ENCODE peak calls at places on chromosome 2, in five cellular contexts. R is PC-3, J is A673, Q is neural progenitor cell, N is fibroblast of lung. W is an unnamed sample. For H3K36me3, the result is how much of the 10 kb centered on the place peaks cover.

GRCh38 chr2:164934790-164935466 is 20.4 kb downstream of the SLC38A11 start:
- DNase-seq in J (no peak), N (no peak), Q (no peak), R (no peak), W (no peak)

GRCh38 chr2:98453531-98453930 is 8.9 kb downstream of the INPP4A start:
- DNase-seq in N (no peak), R (no peak), Q (no peak), J (no peak), W (no peak)

GRCh38 chr2:226953826-226954225 is 118.0 kb downstream of the RHBDD1 start:
- DNase-seq in N (no peak), Q (no peak), J (no peak), R (no peak), W (no peak)

GRCh38 chr2:11179196-11179595 is 23.9 kb downstream of the SLC66A3 start:
- DNase-seq in R (no peak), N (no peak), Q (no peak), J (no peak), W (no peak)

GRCh38 chr2:30346475-30347169 is 100.4 kb upstream of the LCLAT1 start:
- DNase-seq in N (peak), J (no peak), R (no peak), Q (peak), W (no peak)

GRCh38 chr2:196331143-196331542 is 159.8 kb upstream of the STK17B start:
- DNase-seq in Q (no peak), N (peak), J (peak), R (peak), W (no peak)

GRCh38 chr2:153047220-153047619 is 328.8 kb downstream of the ARL6IP6 start:
- DNase-seq in Q (peak), N (no peak), J (no peak), R (no peak), W (no peak)

GRCh38 chr2:109612991-109613921 is 510 bp downstream of the SEPTIN10 start:
- DNase-seq in Q (peak), N (peak), J (peak), R (peak), W (no peak)

GRCh38 chr2:200603972-200604371 is 18.2 kb downstream of the AOX1 start:
- DNase-seq in R (peak), Q (no peak), J (no peak), N (peak), W (no peak)

DNA sequence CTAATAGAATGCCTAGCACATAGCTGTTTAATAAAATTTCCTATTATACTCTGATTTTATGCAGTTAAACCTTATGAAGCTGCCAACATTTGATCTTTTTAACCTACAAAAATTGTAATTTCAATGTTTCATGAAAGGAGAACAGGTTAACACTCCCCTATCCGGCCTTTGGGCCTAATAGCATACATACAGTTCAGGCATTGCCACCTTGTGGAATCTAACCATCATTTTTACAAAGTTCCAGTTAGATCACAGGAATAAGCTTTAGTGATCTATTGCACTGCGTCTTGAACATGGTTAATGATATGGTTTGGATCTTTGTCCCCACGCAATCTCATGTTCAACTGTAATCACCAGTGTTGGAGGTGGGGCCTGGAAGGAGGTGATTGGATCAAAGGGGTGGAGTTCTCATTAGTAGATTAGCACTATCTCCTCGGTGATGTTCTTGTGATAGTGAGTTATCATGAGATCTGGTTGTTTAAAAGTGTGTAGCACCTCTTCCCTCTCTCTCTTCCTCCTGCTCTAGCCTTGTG is 58.2 kb upstream of the NEUROD1 start:
- DNase-seq in R (no peak), J (no peak), N (no peak), Q (no peak), W (no peak)
- TF ChIP-seq EZH2 in R (no peak), J (no peak), N (no peak), Q (no peak), W (no peak)

GRCh38 chr2:429142-429541 is 141.3 kb upstream of the ALKAL2 start:
- DNase-seq in Q (no peak), N (no peak), J (no peak), R (no peak), W (no peak)
- H3K27ac ChIP-seq in Q (no peak), N (no peak), J (no peak), R (no peak), W (no peak)

GRCh38 chr2:117952237-117952636 is 61.6 kb downstream of the CCDC93 start:
- DNase-seq in J (no peak), Q (no peak), R (no peak), N (no peak), W (no peak)
- H3K36me3 ChIP-seq in J (under half), Q (under half), R (half or more), N (under half), W (under half)

DNA sequence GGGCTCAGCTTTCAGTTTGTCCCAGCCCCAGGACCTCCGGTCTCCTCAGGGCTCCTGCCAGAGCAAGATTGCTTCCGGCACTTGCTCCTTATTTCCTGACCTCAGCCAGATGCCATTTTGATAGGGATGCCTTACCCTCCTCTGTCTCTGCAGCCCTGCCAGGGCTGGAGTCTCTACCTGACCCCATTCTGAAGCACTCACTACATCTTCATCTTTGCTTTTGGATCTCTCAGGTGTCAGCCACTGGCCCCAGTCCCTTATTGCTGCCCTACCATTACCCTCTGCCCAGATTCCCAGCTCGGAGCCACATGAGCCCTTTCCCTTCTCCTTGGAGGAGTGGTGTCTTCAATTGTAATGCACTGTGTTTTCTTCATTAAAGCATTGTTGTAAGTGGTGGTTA is 17.1 kb downstream of the OSBPL6 start:
- DNase-seq in R (no peak), J (no peak), N (no peak), Q (no peak), W (no peak)
- TF ChIP-seq EZH2 in R (no peak), J (no peak), N (no peak), Q (no peak), W (no peak)

DNA sequence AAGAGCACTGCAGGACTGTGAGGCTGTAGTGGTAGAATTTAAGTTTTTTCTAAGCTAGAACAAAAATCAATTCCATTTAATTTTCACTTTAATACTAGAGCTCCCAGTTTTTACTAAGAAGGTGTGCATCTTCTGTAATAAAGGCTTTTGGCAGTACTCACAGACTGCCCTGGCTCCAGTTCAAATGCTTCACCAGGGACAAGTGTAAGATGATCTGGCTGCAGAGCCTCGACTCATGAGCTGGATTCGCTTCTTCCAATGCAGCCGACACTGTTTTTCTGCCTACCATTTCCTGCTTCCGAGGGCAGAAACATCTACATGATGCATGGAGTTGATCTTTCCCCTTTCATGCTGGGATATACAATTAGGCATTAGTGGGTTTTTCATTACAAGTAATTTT is 87.0 kb downstream of the FARSB start:
- DNase-seq in R (peak), N (peak), Q (no peak), J (no peak), W (no peak)
- H3K27ac ChIP-seq in R (peak), N (no peak), Q (no peak), J (no peak), W (no peak)

GRCh38 chr2:12730265-12730664 is 13.5 kb downstream of the TRIB2 start:
- DNase-seq in Q (no peak), J (no peak), N (no peak), R (no peak), W (no peak)
- H3K36me3 ChIP-seq in Q (under half), J (half or more), N (under half), R (half or more), W (under half)

GRCh38 chr2:63050186-63050915 is at the start of gene OTX1:
- DNase-seq in N (peak), Q (peak), R (peak), J (peak), W (no peak)
- TF ChIP-seq EZH2 in N (no peak), Q (no peak), R (no peak), J (no peak), W (no peak)

DNA sequence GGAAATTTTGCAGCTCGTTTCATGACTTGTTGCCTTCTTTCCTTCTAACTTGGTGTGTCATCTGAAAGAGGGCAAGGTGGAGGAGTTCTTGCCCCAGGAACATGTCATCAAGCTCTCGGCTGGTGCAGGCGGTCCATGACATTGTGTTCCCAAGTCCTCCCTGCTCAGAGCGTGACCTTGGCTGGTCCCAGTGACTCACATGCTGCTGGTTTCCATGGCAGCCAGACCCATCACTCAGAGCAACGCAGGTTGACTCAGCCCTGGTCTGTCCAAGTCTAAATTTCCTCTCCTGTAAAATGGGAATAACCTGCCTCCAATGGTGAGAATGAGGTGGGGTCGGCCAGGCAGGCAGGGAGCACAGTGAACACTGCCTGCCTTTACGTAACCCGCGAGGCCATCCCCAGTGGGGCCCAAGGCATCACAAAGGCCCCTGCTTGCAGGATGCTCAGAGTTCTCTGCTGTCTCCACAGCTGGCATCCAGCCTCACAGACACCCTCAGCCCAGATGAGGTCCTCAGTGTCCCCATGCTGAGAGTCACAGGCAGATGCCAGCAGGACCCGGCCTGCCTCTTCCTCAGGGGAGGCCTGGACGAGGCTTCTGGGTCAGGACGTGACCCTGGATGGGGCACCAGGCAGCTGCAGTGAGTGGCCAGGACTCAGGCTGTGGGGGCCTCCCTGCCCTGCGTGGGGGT is 143.7 kb downstream of the TPO start:
- DNase-seq in J (no peak), N (peak), R (peak), Q (no peak), W (no peak)
- H3K27ac ChIP-seq in J (no peak), N (no peak), R (no peak), Q (no peak), W (no peak)